ENCODE peak calls at places on chromosomes 2 and 18, in six cellular contexts. M is AG04450; P is CD8-positive, alpha-beta memory T cell; F is GM23248; B is PC-3; Q is H9. D is an unnamed sample. For H3K9me3, the result is how much of the 10 kb centered on the place peaks cover.

GRCh38 chr2:179612591-179613298 is 248.7 kb downstream of the ZNF385B start:
- DNase-seq in M (no peak), P (no peak), F (peak), B (no peak), Q (no peak), D (no peak)

GRCh38 chr2:202109737-202110184 is 36.7 kb downstream of the KIAA2012 start:
- DNase-seq in M (no peak), P (no peak), F (peak), B (no peak), Q (peak), D (no peak)

GRCh38 chr2:234979204-234980167 is 27.7 kb downstream of the SH3BP4 start:
- DNase-seq in M (no peak), P (no peak), F (peak), B (peak), Q (no peak), D (no peak)

GRCh38 chr2:236720974-236721600 is 151.5 kb downstream of the ACKR3 start:
- DNase-seq in M (no peak), P (no peak), F (no peak), B (no peak), Q (no peak), D (no peak)

GRCh38 chr18:68439672-68440071 is 275.2 kb downstream of the TMX3 start:
- DNase-seq in M (no peak), P (no peak), F (peak), B (no peak), Q (no peak), D (no peak)

GRCh38 chr2:7523557-7524210 is 606.5 kb downstream of the RNF144A start:
- DNase-seq in M (no peak), P (no peak), F (peak), B (peak), Q (no peak), D (no peak)

GRCh38 chr2:229922449-229923386 is at the start of gene FBXO36:
- DNase-seq in M (no peak), P (no peak), F (peak), B (peak), Q (peak), D (peak)

GRCh38 chr2:234494361-234495075 is 2.4 kb downstream of the ARL4C start:
- DNase-seq in M (no peak), P (peak), F (peak), B (peak), Q (no peak), D (no peak)

GRCh38 chr2:30385327-30385726 is 61.7 kb upstream of the LCLAT1 start:
- DNase-seq in M (no peak), P (no peak), F (peak), B (peak), Q (peak), D (no peak)

GRCh38 chr2:149765636-149766035 is 178.1 kb upstream of the MMADHC start:
- DNase-seq in M (no peak), P (no peak), F (no peak), B (no peak), Q (no peak), D (no peak)

GRCh38 chr2:71530987-71531332 is 77.6 kb downstream of the DYSF start:
- DNase-seq in M (no peak), P (no peak), F (no peak), B (no peak), Q (no peak), D (no peak)

GRCh38 chr2:128716371-128716770 is 397.7 kb upstream of the HS6ST1 start:
- DNase-seq in M (no peak), P (no peak), F (no peak), B (no peak), Q (no peak), D (no peak)

GRCh38 chr2:172101707-172102158 is 967 bp downstream of the DLX2 start:
- DNase-seq in M (no peak), P (no peak), F (peak), B (no peak), Q (no peak), D (no peak)

GRCh38 chr2:101672047-101672446 is 25.5 kb upstream of the MAP4K4 start:
- DNase-seq in M (no peak), P (no peak), F (no peak), B (no peak), Q (no peak), D (no peak)

GRCh38 chr2:29463181-29463900 is 348.1 kb downstream of the CLIP4 start:
- DNase-seq in M (peak), P (no peak), F (peak), B (peak), Q (no peak), D (no peak)

GRCh38 chr2:241872313-241872642 is 2.7 kb downstream of the RTP5 start:
- DNase-seq in M (no peak), P (no peak), F (no peak), B (no peak), Q (no peak), D (no peak)

GRCh38 chr2:235378944-235379343 is 114.9 kb upstream of the AGAP1 start:
- DNase-seq in M (no peak), P (no peak), F (no peak), B (no peak), Q (no peak), D (no peak)

GRCh38 chr2:86446060-86446459 is 4.9 kb downstream of the KDM3A start:
- DNase-seq in M (no peak), P (no peak), F (peak), B (peak), Q (no peak), D (no peak)

GRCh38 chr2:36753706-36754221 is 57.3 kb downstream of the VIT start:
- DNase-seq in M (no peak), P (no peak), F (peak), B (no peak), Q (peak), D (peak)

GRCh38 chr2:158766524-158766923 is 28.6 kb upstream of the DAPL1 start:
- DNase-seq in M (no peak), P (no peak), F (peak), B (no peak), Q (no peak), D (no peak)

GRCh38 chr2:8534729-8535397 is 147.0 kb upstream of the ID2 start:
- DNase-seq in M (no peak), P (no peak), F (peak), B (no peak), Q (no peak), D (no peak)

GRCh38 chr2:15527074-15527739 is 33.9 kb downstream of the NBAS start:
- DNase-seq in M (no peak), P (no peak), F (no peak), B (peak), Q (peak), D (peak)

GRCh38 chr2:33681333-33681732 is 82.2 kb upstream of the FAM98A start:
- DNase-seq in M (no peak), P (no peak), F (peak), B (peak), Q (no peak), D (no peak)

GRCh38 chr2:216560695-216561370 is 62.2 kb downstream of the RPL37A start:
- DNase-seq in M (peak), P (no peak), F (peak), B (no peak), Q (no peak), D (no peak)

GRCh38 chr2:16584824-16585546 is 80.6 kb downstream of the CYRIA start:
- DNase-seq in M (no peak), P (no peak), F (no peak), B (no peak), Q (no peak), D (no peak)

GRCh38 chr18:47150824-47151366 is 595 bp upstream of the HDHD2 start:
- DNase-seq in M (no peak), P (no peak), F (no peak), B (peak), Q (no peak), D (no peak)

GRCh38 chr2:118320640-118321039 is 232.4 kb downstream of the INSIG2 start:
- DNase-seq in M (no peak), P (no peak), F (no peak), B (no peak), Q (no peak), D (no peak)

GRCh38 chr2:163774862-163775261 is 39.1 kb upstream of the FIGN start:
- DNase-seq in M (peak), P (no peak), F (peak), B (peak), Q (no peak), D (no peak)

GRCh38 chr2:202681688-202682205 is 47.0 kb downstream of the FAM117B start:
- DNase-seq in M (no peak), P (no peak), F (no peak), B (peak), Q (no peak), D (no peak)

GRCh38 chr2:78602862-78603261 is 422.6 kb upstream of the REG3G start:
- DNase-seq in M (no peak), P (no peak), F (no peak), B (no peak), Q (no peak), D (no peak)
- H3K9me3 ChIP-seq in M (under half), P (under half), F (under half), B (under half), Q (under half), D (under half)

GRCh38 chr2:88687384-88687783 is 4.1 kb upstream of the RPIA start:
- DNase-seq in M (no peak), P (no peak), F (no peak), B (no peak), Q (no peak), D (no peak)
- H3K9me3 ChIP-seq in M (under half), P (under half), F (under half), B (under half), Q (under half), D (under half)

GRCh38 chr18:35311506-35311905 is 21.5 kb upstream of the ZSCAN30 start:
- DNase-seq in M (no peak), P (no peak), F (peak), B (no peak), Q (no peak), D (no peak)
- H3K9me3 ChIP-seq in M (under half), P (under half), F (under half), B (under half), Q (under half), D (under half)

GRCh38 chr18:8910186-8910585 is 192.3 kb upstream of the NDUFV2 start:
- DNase-seq in M (no peak), P (no peak), F (no peak), B (no peak), Q (no peak), D (no peak)
- H3K9me3 ChIP-seq in M (under half), P (under half), F (under half), B (under half), Q (under half), D (under half)

DNA sequence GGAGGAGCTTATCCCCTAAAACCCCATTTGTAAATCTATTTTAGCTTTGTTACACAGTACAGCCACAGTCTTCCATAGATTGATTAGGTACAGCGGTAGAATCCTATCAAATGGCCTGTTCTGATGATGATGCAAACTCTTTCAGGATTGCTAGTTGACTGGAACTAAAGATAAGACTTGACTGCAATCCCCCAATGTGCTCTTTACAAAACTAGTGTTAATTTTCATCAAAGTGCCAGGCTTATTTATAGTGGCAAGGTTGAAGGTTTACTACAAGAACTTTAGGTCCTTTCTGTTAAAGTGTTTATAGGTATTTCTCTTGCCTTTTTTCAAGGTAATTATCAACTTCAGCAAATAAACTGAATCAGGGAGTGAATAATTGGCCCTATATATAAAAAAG is 9.0 kb upstream of the OTX1 start:
- DNase-seq in M (no peak), P (no peak), F (no peak), B (no peak), Q (no peak), D (no peak)
- H3K9me3 ChIP-seq in M (under half), P (under half), F (under half), B (under half), Q (under half), D (under half)

GRCh38 chr2:61090386-61090921 is 24.8 kb downstream of the SANBR start:
- DNase-seq in M (peak), P (no peak), F (peak), B (no peak), Q (no peak), D (no peak)
- H3K9me3 ChIP-seq in M (under half), P (under half), F (under half), B (under half), Q (under half), D (under half)

GRCh38 chr2:196131384-196131861 is 40.0 kb downstream of the STK17B start:
- DNase-seq in M (no peak), P (no peak), F (peak), B (peak), Q (peak), D (peak)
- H3K9me3 ChIP-seq in M (under half), P (under half), F (under half), B (under half), Q (under half), D (under half)

DNA sequence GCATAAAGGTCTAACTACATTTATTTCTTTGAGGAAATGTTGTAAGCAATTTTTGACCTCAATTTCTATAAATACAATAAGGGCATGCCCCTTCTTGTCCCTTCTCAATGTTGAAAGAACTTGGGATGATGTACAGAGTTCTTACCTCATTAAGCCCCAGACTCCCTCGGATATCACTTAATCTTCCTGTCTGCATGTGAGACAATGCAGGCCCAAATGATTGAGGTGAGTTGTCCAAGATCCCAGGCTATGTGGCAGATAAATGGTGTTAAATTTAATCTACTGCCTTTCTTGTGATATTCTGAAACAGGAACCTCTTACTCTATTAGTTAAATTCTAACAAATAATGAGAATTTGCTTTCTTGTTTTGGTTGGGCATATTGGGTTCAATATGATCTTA is 1073.4 kb upstream of the GYPC start:
- DNase-seq in M (no peak), P (no peak), F (no peak), B (no peak), Q (no peak), D (no peak)
- H3K9me3 ChIP-seq in M (under half), P (under half), F (under half), B (under half), Q (under half), D (under half)

DNA sequence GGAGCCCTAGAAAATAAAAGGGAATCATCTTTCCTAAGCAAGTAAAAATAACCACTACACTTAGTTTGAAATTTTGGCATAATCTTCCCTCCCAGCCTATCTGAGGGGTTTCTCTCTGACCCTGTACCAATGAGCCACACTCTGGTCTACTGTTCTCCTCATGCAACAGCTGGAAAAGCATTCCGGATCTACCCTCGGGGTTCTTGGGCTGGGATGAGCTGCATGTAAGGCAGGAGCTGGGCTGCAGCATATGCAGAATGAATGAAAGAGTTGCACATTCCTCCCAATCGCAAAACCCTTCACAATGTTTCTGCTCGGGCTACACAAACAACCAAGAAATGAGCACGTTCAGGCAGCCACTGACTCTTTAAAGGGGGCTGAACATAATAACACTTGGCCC is 180.2 kb upstream of the ZFP36L2 start:
- DNase-seq in M (no peak), P (no peak), F (no peak), B (no peak), Q (no peak), D (no peak)
- H3K9me3 ChIP-seq in M (under half), P (under half), F (under half), B (under half), Q (under half), D (under half)